ENCODE peak calls at places on chromosomes 2 and 18, in five cellular contexts. One of them, this sample, is unnamed.

GRCh38 chr2:26495705-26496271 is 17.9 kb upstream of the OTOF start:
- DNase-seq in CD4-positive, alpha-beta memory T cell: no peak
- DNase-seq in right cardiac atrium: no peak
- DNase-seq in breast epithelium: no peak
- DNase-seq in GM23248: no peak
- DNase-seq in this sample: no peak

GRCh38 chr2:96546321-96546720 is 9.8 kb downstream of the ARID5A start:
- DNase-seq in breast epithelium: no peak
- DNase-seq in right cardiac atrium: no peak
- DNase-seq in CD4-positive, alpha-beta memory T cell: no peak
- DNase-seq in GM23248: no peak
- DNase-seq in this sample: no peak

GRCh38 chr2:54555318-54555837 is 99.3 kb downstream of the SPTBN1 start:
- DNase-seq in CD4-positive, alpha-beta memory T cell: no peak
- DNase-seq in GM23248: peak; percentile 36
- DNase-seq in breast epithelium: no peak
- DNase-seq in right cardiac atrium: no peak
- DNase-seq in this sample: no peak

GRCh38 chr2:46184794-46185583 is 112.2 kb upstream of the EPAS1 start:
- DNase-seq in GM23248: no peak
- DNase-seq in breast epithelium: no peak
- DNase-seq in CD4-positive, alpha-beta memory T cell: no peak
- DNase-seq in right cardiac atrium: no peak
- DNase-seq in this sample: no peak

GRCh38 chr2:222693837-222694236 is 22.4 kb downstream of the MOGAT1 start:
- DNase-seq in CD4-positive, alpha-beta memory T cell: no peak
- DNase-seq in breast epithelium: no peak
- DNase-seq in GM23248: peak; percentile 20
- DNase-seq in right cardiac atrium: no peak
- DNase-seq in this sample: no peak

GRCh38 chr2:203432811-203433210 is 102.3 kb downstream of the RAPH1 start:
- DNase-seq in GM23248: no peak
- DNase-seq in breast epithelium: no peak
- DNase-seq in CD4-positive, alpha-beta memory T cell: no peak
- DNase-seq in right cardiac atrium: no peak
- DNase-seq in this sample: no peak

GRCh38 chr2:238225911-238226697 is 13.7 kb downstream of the HES6 start:
- DNase-seq in GM23248: peak; percentile 19
- DNase-seq in right cardiac atrium: peak; percentile 80
- DNase-seq in CD4-positive, alpha-beta memory T cell: no peak
- DNase-seq in breast epithelium: no peak
- DNase-seq in this sample: no peak

GRCh38 chr18:23871410-23871809 is 143.1 kb upstream of the TTC39C start:
- DNase-seq in breast epithelium: no peak
- DNase-seq in GM23248: no peak
- DNase-seq in right cardiac atrium: peak; percentile 48
- DNase-seq in CD4-positive, alpha-beta memory T cell: peak; percentile 68
- DNase-seq in this sample: no peak

GRCh38 chr18:74283646-74284045 is 8.1 kb downstream of the CYB5A start:
- DNase-seq in breast epithelium: no peak
- DNase-seq in GM23248: no peak
- DNase-seq in CD4-positive, alpha-beta memory T cell: no peak
- DNase-seq in right cardiac atrium: peak; percentile 52
- DNase-seq in this sample: no peak
- H3K4me1 ChIP-seq in breast epithelium: peaks cover 30% of the 10 kb centered on the region
- H3K4me1 ChIP-seq in GM23248: peaks cover 7% of the 10 kb centered on the region
- H3K4me1 ChIP-seq in CD4-positive, alpha-beta memory T cell: no peaks in the 10 kb centered on the region
- H3K4me1 ChIP-seq in right cardiac atrium: peaks cover 19% of the 10 kb centered on the region
- H3K4me1 ChIP-seq in this sample: no peaks in the 10 kb centered on the region

GRCh38 chr2:8263931-8264330 is 417.9 kb upstream of the ID2 start:
- DNase-seq in breast epithelium: no peak
- DNase-seq in GM23248: no peak
- DNase-seq in right cardiac atrium: no peak
- DNase-seq in CD4-positive, alpha-beta memory T cell: no peak
- DNase-seq in this sample: no peak

GRCh38 chr2:8264981-8265380 is 416.9 kb upstream of the ID2 start:
- DNase-seq in CD4-positive, alpha-beta memory T cell: no peak
- DNase-seq in breast epithelium: no peak
- DNase-seq in right cardiac atrium: no peak
- DNase-seq in GM23248: no peak
- DNase-seq in this sample: no peak

GRCh38 chr2:8267103-8267502 is 414.8 kb upstream of the ID2 start:
- DNase-seq in CD4-positive, alpha-beta memory T cell: no peak
- DNase-seq in breast epithelium: no peak
- DNase-seq in right cardiac atrium: no peak
- DNase-seq in GM23248: no peak
- DNase-seq in this sample: no peak

GRCh38 chr2:8267721-8268120 is 414.1 kb upstream of the ID2 start:
- DNase-seq in breast epithelium: no peak
- DNase-seq in GM23248: no peak
- DNase-seq in right cardiac atrium: no peak
- DNase-seq in CD4-positive, alpha-beta memory T cell: no peak
- DNase-seq in this sample: no peak

DNA sequence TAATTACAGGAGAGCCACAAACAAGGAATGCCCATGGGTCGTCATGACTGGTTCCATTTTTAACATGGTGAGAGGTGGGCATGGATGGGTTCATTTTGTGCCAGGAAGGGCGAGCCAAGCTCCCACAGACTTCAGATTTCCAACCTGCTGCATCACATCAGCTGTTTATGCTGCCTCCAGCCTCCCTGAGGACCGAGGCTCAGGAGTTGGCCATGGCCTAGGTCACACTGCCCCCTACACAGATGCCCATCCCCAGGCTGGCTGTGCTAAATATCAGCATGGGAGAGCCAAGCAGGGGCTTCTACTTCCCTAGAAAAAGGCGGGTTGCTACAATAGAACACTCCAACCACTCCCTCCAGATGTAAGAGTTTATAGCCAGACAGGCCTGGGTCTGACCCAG is 416.0 kb upstream of the ID2 start:
- DNase-seq in right cardiac atrium: no peak
- DNase-seq in breast epithelium: no peak
- DNase-seq in CD4-positive, alpha-beta memory T cell: no peak
- DNase-seq in GM23248: no peak
- DNase-seq in this sample: no peak
- H3K27ac ChIP-seq in right cardiac atrium: no peak overlapping the region
- H3K27ac ChIP-seq in breast epithelium: no peak overlapping the region
- H3K27ac ChIP-seq in CD4-positive, alpha-beta memory T cell: no peak overlapping the region
- H3K27ac ChIP-seq in GM23248: no peak overlapping the region
- H3K27ac ChIP-seq in this sample: no peak overlapping the region

GRCh38 chr2:118224888-118225264 is 136.6 kb downstream of the INSIG2 start:
- DNase-seq in GM23248: no peak
- DNase-seq in breast epithelium: no peak
- DNase-seq in CD4-positive, alpha-beta memory T cell: no peak
- DNase-seq in right cardiac atrium: no peak
- DNase-seq in this sample: no peak

GRCh38 chr2:118223487-118224136 is 135.3 kb downstream of the INSIG2 start:
- DNase-seq in GM23248: peak; percentile 71
- DNase-seq in CD4-positive, alpha-beta memory T cell: peak; percentile 1
- DNase-seq in right cardiac atrium: no peak
- DNase-seq in breast epithelium: no peak
- DNase-seq in this sample: no peak

GRCh38 chr2:118224144-118224887 is 136.0 kb downstream of the INSIG2 start:
- DNase-seq in CD4-positive, alpha-beta memory T cell: peak; percentile 37
- DNase-seq in breast epithelium: no peak
- DNase-seq in GM23248: peak; percentile 74
- DNase-seq in right cardiac atrium: peak; percentile 49
- DNase-seq in this sample: no peak

GRCh38 chr2:118231759-118232158 is 143.5 kb downstream of the INSIG2 start:
- DNase-seq in breast epithelium: no peak
- DNase-seq in CD4-positive, alpha-beta memory T cell: no peak
- DNase-seq in right cardiac atrium: no peak
- DNase-seq in GM23248: no peak
- DNase-seq in this sample: no peak

GRCh38 chr2:118227698-118228508 is 139.6 kb downstream of the INSIG2 start:
- DNase-seq in GM23248: peak; percentile 24
- DNase-seq in breast epithelium: no peak
- DNase-seq in CD4-positive, alpha-beta memory T cell: no peak
- DNase-seq in right cardiac atrium: no peak
- DNase-seq in this sample: no peak
- H3K4me3 ChIP-seq in GM23248: no peak overlapping the region
- H3K4me3 ChIP-seq in breast epithelium: no peak overlapping the region
- H3K4me3 ChIP-seq in CD4-positive, alpha-beta memory T cell: no peak overlapping the region
- H3K4me3 ChIP-seq in right cardiac atrium: no peak overlapping the region
- H3K4me3 ChIP-seq in this sample: no peak overlapping the region

GRCh38 chr2:99399795-99400194 is 62.6 kb downstream of the EIF5B start:
- DNase-seq in right cardiac atrium: no peak
- DNase-seq in breast epithelium: no peak
- DNase-seq in GM23248: no peak
- DNase-seq in CD4-positive, alpha-beta memory T cell: no peak
- DNase-seq in this sample: no peak
- H3K4me1 ChIP-seq in right cardiac atrium: peaks cover 2% of the 10 kb centered on the region
- H3K4me1 ChIP-seq in breast epithelium: no peaks in the 10 kb centered on the region
- H3K4me1 ChIP-seq in GM23248: peaks cover 14% of the 10 kb centered on the region
- H3K4me1 ChIP-seq in CD4-positive, alpha-beta memory T cell: no peaks in the 10 kb centered on the region
- H3K4me1 ChIP-seq in this sample: no peaks in the 10 kb centered on the region

DNA sequence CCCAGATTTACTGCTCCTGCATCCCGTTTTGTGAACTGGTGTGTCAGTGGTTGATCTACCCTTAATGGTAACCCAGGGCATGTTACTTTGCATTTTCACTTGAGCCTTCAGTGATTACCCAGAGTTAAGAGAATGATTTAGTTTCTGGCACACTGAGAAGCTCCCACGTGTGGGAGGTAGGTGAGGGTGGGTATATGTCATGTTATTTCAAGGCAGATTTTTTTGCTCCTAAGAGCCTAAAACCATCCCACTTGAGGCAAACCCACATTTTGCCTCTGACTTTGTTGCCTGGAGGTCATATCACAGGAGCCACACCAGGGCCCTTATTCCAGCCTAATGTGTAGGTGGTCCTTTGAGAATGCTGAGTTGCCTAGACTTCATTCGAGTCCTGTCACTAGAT is 186.8 kb downstream of the CTIF start:
- DNase-seq in CD4-positive, alpha-beta memory T cell: no peak
- DNase-seq in GM23248: no peak
- DNase-seq in right cardiac atrium: no peak
- DNase-seq in breast epithelium: no peak
- DNase-seq in this sample: no peak
- H3K27ac ChIP-seq in CD4-positive, alpha-beta memory T cell: no peak overlapping the region
- H3K27ac ChIP-seq in GM23248: peak overlapping the region; percentile 95
- H3K27ac ChIP-seq in right cardiac atrium: no peak overlapping the region
- H3K27ac ChIP-seq in breast epithelium: no peak overlapping the region
- H3K27ac ChIP-seq in this sample: no peak overlapping the region

DNA sequence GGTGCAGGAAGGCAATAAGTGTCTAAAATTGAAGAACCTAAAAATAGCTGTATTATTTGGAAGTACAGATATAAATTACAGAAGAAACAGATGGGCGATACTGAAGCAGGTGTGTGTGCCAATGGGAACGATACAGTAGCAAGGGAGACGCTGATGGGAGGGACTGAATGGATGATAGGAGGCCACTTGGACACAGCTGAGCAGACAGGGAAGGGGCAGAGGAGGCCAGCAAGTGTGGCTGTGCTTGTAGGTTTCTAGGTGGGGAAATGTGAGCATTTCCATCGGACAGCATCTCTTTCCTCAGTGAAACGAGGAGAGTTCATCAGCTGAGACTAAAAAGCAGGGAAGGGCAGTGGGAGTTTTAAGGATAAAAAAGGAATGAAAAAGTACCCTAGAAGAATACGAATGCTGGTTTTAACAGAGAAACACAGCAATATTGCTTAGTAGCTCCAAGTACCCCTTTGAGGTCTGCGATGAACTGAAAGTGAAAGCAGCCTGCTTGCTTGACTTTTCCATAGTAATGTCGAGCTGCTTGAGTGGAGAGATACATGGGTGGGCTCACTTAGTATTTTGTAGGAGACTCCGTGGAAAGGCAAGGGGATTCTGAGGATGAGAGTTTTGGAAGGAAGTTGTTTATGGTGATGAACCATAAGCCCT is 91.7 kb upstream of the EPC2 start:
- DNase-seq in GM23248: no peak
- DNase-seq in CD4-positive, alpha-beta memory T cell: peak; percentile 47
- DNase-seq in breast epithelium: no peak
- DNase-seq in right cardiac atrium: no peak
- DNase-seq in this sample: no peak
- H3K4me3 ChIP-seq in GM23248: peak overlapping the region; percentile 32
- H3K4me3 ChIP-seq in CD4-positive, alpha-beta memory T cell: peak overlapping the region; percentile 67
- H3K4me3 ChIP-seq in breast epithelium: peak overlapping the region; percentile 25
- H3K4me3 ChIP-seq in right cardiac atrium: peak overlapping the region; percentile 41
- H3K4me3 ChIP-seq in this sample: peak overlapping the region; percentile 48